ENCODE peak calls at places on chromosome 7, in six cellular contexts. One of them, this sample, is unnamed.

GRCh38 chr7:122314284-122314683 is 9.7 kb upstream of the FEZF1 start:
- DNase-seq in cardiac muscle cell: no peak
- DNase-seq in stimulated activated CD8-positive, alpha-beta memory T cell treated with anti-CD3 and anti-CD28 coated beads, Interleukin-15, amount 100 ng/mL, for 4 hours: no peak
- DNase-seq in activated CD4-positive, alpha-beta T cell treated with anti-CD3 and anti-CD28 coated beads, Interleukin-2, amount 10 ng/mL, durations not matched to agents 7 days and 5 days: no peak
- DNase-seq in astrocyte of the hippocampus: no peak
- DNase-seq in activated CD8-positive, alpha-beta T cell treated with anti-CD3 and anti-CD28 coated beads, Interleukin-2, amount 10 ng/mL, durations not matched to agents 7 days and 5 days: no peak
- DNase-seq in this sample: no peak

GRCh38 chr7:50068026-50068425 is 25.0 kb downstream of the ZPBP start:
- DNase-seq in activated CD8-positive, alpha-beta T cell treated with anti-CD3 and anti-CD28 coated beads, Interleukin-2, amount 10 ng/mL, durations not matched to agents 7 days and 5 days: peak; percentile 52
- DNase-seq in activated CD4-positive, alpha-beta T cell treated with anti-CD3 and anti-CD28 coated beads, Interleukin-2, amount 10 ng/mL, durations not matched to agents 7 days and 5 days: peak; percentile 31
- DNase-seq in stimulated activated CD8-positive, alpha-beta memory T cell treated with anti-CD3 and anti-CD28 coated beads, Interleukin-15, amount 100 ng/mL, for 4 hours: no peak
- DNase-seq in cardiac muscle cell: no peak
- DNase-seq in astrocyte of the hippocampus: peak; percentile 47
- DNase-seq in this sample: peak; percentile 48

GRCh38 chr7:51350195-51350896 is 33.7 kb upstream of the COBL start:
- DNase-seq in activated CD8-positive, alpha-beta T cell treated with anti-CD3 and anti-CD28 coated beads, Interleukin-2, amount 10 ng/mL, durations not matched to agents 7 days and 5 days: no peak
- DNase-seq in astrocyte of the hippocampus: peak; percentile 13
- DNase-seq in activated CD4-positive, alpha-beta T cell treated with anti-CD3 and anti-CD28 coated beads, Interleukin-2, amount 10 ng/mL, durations not matched to agents 7 days and 5 days: no peak
- DNase-seq in cardiac muscle cell: peak; percentile 21
- DNase-seq in stimulated activated CD8-positive, alpha-beta memory T cell treated with anti-CD3 and anti-CD28 coated beads, Interleukin-15, amount 100 ng/mL, for 4 hours: no peak
- DNase-seq in this sample: no peak

GRCh38 chr7:12638851-12639467 is 48.5 kb upstream of the ARL4A start:
- DNase-seq in activated CD4-positive, alpha-beta T cell treated with anti-CD3 and anti-CD28 coated beads, Interleukin-2, amount 10 ng/mL, durations not matched to agents 7 days and 5 days: no peak
- DNase-seq in cardiac muscle cell: peak; percentile 38
- DNase-seq in astrocyte of the hippocampus: peak; percentile 42
- DNase-seq in stimulated activated CD8-positive, alpha-beta memory T cell treated with anti-CD3 and anti-CD28 coated beads, Interleukin-15, amount 100 ng/mL, for 4 hours: no peak
- DNase-seq in activated CD8-positive, alpha-beta T cell treated with anti-CD3 and anti-CD28 coated beads, Interleukin-2, amount 10 ng/mL, durations not matched to agents 7 days and 5 days: no peak
- DNase-seq in this sample: peak; percentile 7

GRCh38 chr7:76364198-76364584 is 5.4 kb upstream of the YWHAG start:
- DNase-seq in activated CD4-positive, alpha-beta T cell treated with anti-CD3 and anti-CD28 coated beads, Interleukin-2, amount 10 ng/mL, durations not matched to agents 7 days and 5 days: no peak
- DNase-seq in stimulated activated CD8-positive, alpha-beta memory T cell treated with anti-CD3 and anti-CD28 coated beads, Interleukin-15, amount 100 ng/mL, for 4 hours: no peak
- DNase-seq in activated CD8-positive, alpha-beta T cell treated with anti-CD3 and anti-CD28 coated beads, Interleukin-2, amount 10 ng/mL, durations not matched to agents 7 days and 5 days: no peak
- DNase-seq in cardiac muscle cell: no peak
- DNase-seq in astrocyte of the hippocampus: no peak
- DNase-seq in this sample: no peak

GRCh38 chr7:96236198-96237039 is 85.5 kb downstream of the SLC25A13 start:
- DNase-seq in astrocyte of the hippocampus: peak; percentile 94
- DNase-seq in activated CD8-positive, alpha-beta T cell treated with anti-CD3 and anti-CD28 coated beads, Interleukin-2, amount 10 ng/mL, durations not matched to agents 7 days and 5 days: no peak
- DNase-seq in cardiac muscle cell: peak; percentile 8
- DNase-seq in activated CD4-positive, alpha-beta T cell treated with anti-CD3 and anti-CD28 coated beads, Interleukin-2, amount 10 ng/mL, durations not matched to agents 7 days and 5 days: no peak
- DNase-seq in stimulated activated CD8-positive, alpha-beta memory T cell treated with anti-CD3 and anti-CD28 coated beads, Interleukin-15, amount 100 ng/mL, for 4 hours: no peak
- DNase-seq in this sample: peak; percentile 69

GRCh38 chr7:1567082-1567771 is 2.6 kb downstream of the PSMG3 start:
- DNase-seq in astrocyte of the hippocampus: peak; percentile 72
- DNase-seq in cardiac muscle cell: no peak
- DNase-seq in activated CD4-positive, alpha-beta T cell treated with anti-CD3 and anti-CD28 coated beads, Interleukin-2, amount 10 ng/mL, durations not matched to agents 7 days and 5 days: no peak
- DNase-seq in stimulated activated CD8-positive, alpha-beta memory T cell treated with anti-CD3 and anti-CD28 coated beads, Interleukin-15, amount 100 ng/mL, for 4 hours: no peak
- DNase-seq in activated CD8-positive, alpha-beta T cell treated with anti-CD3 and anti-CD28 coated beads, Interleukin-2, amount 10 ng/mL, durations not matched to agents 7 days and 5 days: no peak
- DNase-seq in this sample: no peak

GRCh38 chr7:134333943-134334342 is 17.2 kb upstream of the SLC35B4 start:
- DNase-seq in activated CD8-positive, alpha-beta T cell treated with anti-CD3 and anti-CD28 coated beads, Interleukin-2, amount 10 ng/mL, durations not matched to agents 7 days and 5 days: no peak
- DNase-seq in astrocyte of the hippocampus: no peak
- DNase-seq in stimulated activated CD8-positive, alpha-beta memory T cell treated with anti-CD3 and anti-CD28 coated beads, Interleukin-15, amount 100 ng/mL, for 4 hours: no peak
- DNase-seq in cardiac muscle cell: no peak
- DNase-seq in activated CD4-positive, alpha-beta T cell treated with anti-CD3 and anti-CD28 coated beads, Interleukin-2, amount 10 ng/mL, durations not matched to agents 7 days and 5 days: no peak
- DNase-seq in this sample: no peak

GRCh38 chr7:111459757-111460280 is 102.5 kb downstream of the IMMP2L start:
- DNase-seq in activated CD4-positive, alpha-beta T cell treated with anti-CD3 and anti-CD28 coated beads, Interleukin-2, amount 10 ng/mL, durations not matched to agents 7 days and 5 days: no peak
- DNase-seq in activated CD8-positive, alpha-beta T cell treated with anti-CD3 and anti-CD28 coated beads, Interleukin-2, amount 10 ng/mL, durations not matched to agents 7 days and 5 days: no peak
- DNase-seq in cardiac muscle cell: no peak
- DNase-seq in astrocyte of the hippocampus: no peak
- DNase-seq in stimulated activated CD8-positive, alpha-beta memory T cell treated with anti-CD3 and anti-CD28 coated beads, Interleukin-15, amount 100 ng/mL, for 4 hours: no peak
- DNase-seq in this sample: no peak

GRCh38 chr7:11458736-11459483 is 373.1 kb downstream of the THSD7A start:
- DNase-seq in activated CD8-positive, alpha-beta T cell treated with anti-CD3 and anti-CD28 coated beads, Interleukin-2, amount 10 ng/mL, durations not matched to agents 7 days and 5 days: no peak
- DNase-seq in astrocyte of the hippocampus: peak; percentile 76
- DNase-seq in activated CD4-positive, alpha-beta T cell treated with anti-CD3 and anti-CD28 coated beads, Interleukin-2, amount 10 ng/mL, durations not matched to agents 7 days and 5 days: no peak
- DNase-seq in cardiac muscle cell: no peak
- DNase-seq in stimulated activated CD8-positive, alpha-beta memory T cell treated with anti-CD3 and anti-CD28 coated beads, Interleukin-15, amount 100 ng/mL, for 4 hours: no peak
- DNase-seq in this sample: peak; percentile 52

GRCh38 chr7:70679666-70680065 is 452.3 kb upstream of the GALNT17 start:
- DNase-seq in stimulated activated CD8-positive, alpha-beta memory T cell treated with anti-CD3 and anti-CD28 coated beads, Interleukin-15, amount 100 ng/mL, for 4 hours: no peak
- DNase-seq in activated CD4-positive, alpha-beta T cell treated with anti-CD3 and anti-CD28 coated beads, Interleukin-2, amount 10 ng/mL, durations not matched to agents 7 days and 5 days: no peak
- DNase-seq in cardiac muscle cell: no peak
- DNase-seq in activated CD8-positive, alpha-beta T cell treated with anti-CD3 and anti-CD28 coated beads, Interleukin-2, amount 10 ng/mL, durations not matched to agents 7 days and 5 days: no peak
- DNase-seq in astrocyte of the hippocampus: peak; percentile 24
- DNase-seq in this sample: no peak